ENCODE peak calls at places on chromosomes 7 and 10, in seven cellular contexts. D is HCT116, G is GM23248, R is hepatocyte, M is GM23338, X is neural progenitor cell, J is MM.1S. Y is an unnamed sample.

GRCh38 chr7:1910081-1910685 is 240.1 kb downstream of the ELFN1 start:
- DNase-seq in D (no peak), G (no peak), X (no peak), R (no peak), J (no peak), M (no peak), Y (no peak)

GRCh38 chr10:137031-137430 is 1.8 kb downstream of the ZMYND11 start:
- DNase-seq in M (peak), D (peak), G (peak), X (peak), R (peak), J (peak), Y (peak)

GRCh38 chr10:78742730-78743615 is 325.8 kb upstream of the ZMIZ1 start:
- DNase-seq in D (no peak), M (no peak), R (no peak), X (no peak), G (no peak), J (no peak), Y (no peak)

GRCh38 chr10:119197921-119198320 is 9.4 kb upstream of the GRK5 start:
- DNase-seq in J (no peak), R (no peak), D (no peak), M (no peak), G (peak), X (no peak), Y (peak)

GRCh38 chr10:34137955-34138354 is 677.1 kb downstream of the PARD3 start:
- DNase-seq in R (no peak), D (no peak), X (no peak), J (no peak), G (no peak), M (no peak), Y (peak)

GRCh38 chr7:68166525-68166924 is 1169.9 kb downstream of the TYW1 start:
- DNase-seq in J (no peak), M (no peak), G (no peak), X (no peak), R (no peak), D (no peak), Y (no peak)

GRCh38 chr10:70232155-70232858 is 922 bp downstream of the PPA1 start:
- DNase-seq in X (peak), J (peak), G (peak), D (no peak), M (peak), R (peak), Y (peak)

GRCh38 chr7:20474244-20474643 is 141.2 kb upstream of the ABCB5 start:
- DNase-seq in X (no peak), R (no peak), D (no peak), J (no peak), G (no peak), M (no peak), Y (no peak)

GRCh38 chr7:28018020-28018419 is 162.6 kb downstream of the JAZF1 start:
- DNase-seq in R (no peak), J (no peak), X (no peak), D (no peak), M (no peak), G (no peak), Y (no peak)

GRCh38 chr7:157016352-157017041 is 6.0 kb upstream of the MNX1 start:
- DNase-seq in X (peak), R (no peak), D (no peak), J (peak), G (no peak), M (peak), Y (no peak)
- TF ChIP-seq EZH2 in X (no peak), R (no peak), D (no peak), J (no peak), G (peak), M (peak), Y (no peak)

GRCh38 chr7:31335889-31336201 is 4.7 kb downstream of the NEUROD6 start:
- DNase-seq in G (no peak), R (no peak), X (no peak), J (no peak), D (no peak), M (peak), Y (no peak)
- H2AFZ ChIP-seq in G (no peak), R (peak), X (peak), J (no peak), D (no peak), M (peak), Y (no peak)

GRCh38 chr7:23136216-23136615 is 30.6 kb downstream of the KLHL7 start:
- DNase-seq in D (no peak), X (no peak), G (no peak), R (no peak), M (no peak), J (no peak), Y (no peak)

GRCh38 chr7:23133797-23134196 is 28.2 kb downstream of the KLHL7 start:
- DNase-seq in J (no peak), R (no peak), M (no peak), X (no peak), G (no peak), D (no peak), Y (no peak)

DNA sequence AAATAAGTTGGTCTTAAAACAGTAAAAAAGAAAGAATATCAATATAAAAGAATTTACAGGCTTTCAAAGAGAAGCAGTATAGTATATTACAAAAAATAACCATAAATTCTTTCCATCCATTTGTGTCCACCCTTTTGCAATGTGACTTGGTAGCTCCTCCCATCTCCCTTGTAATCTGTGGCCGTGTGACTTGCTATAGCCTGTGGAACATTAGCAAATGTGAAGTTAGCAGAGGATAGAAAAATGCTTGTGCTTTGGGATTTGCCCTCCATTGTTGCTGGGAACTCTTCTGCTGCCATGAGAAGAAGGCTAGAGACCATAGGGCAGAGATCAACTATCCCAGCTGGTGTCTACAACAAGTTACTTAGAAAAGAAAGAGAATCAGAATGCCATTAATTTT is 30.2 kb downstream of the KLHL7 start:
- DNase-seq in J (no peak), G (no peak), X (no peak), M (no peak), R (no peak), D (no peak), Y (no peak)
- TF ChIP-seq EZH2phosphoT487 in J (no peak), G (no peak), X (no peak), M (no peak), R (no peak), D (no peak), Y (no peak)

DNA sequence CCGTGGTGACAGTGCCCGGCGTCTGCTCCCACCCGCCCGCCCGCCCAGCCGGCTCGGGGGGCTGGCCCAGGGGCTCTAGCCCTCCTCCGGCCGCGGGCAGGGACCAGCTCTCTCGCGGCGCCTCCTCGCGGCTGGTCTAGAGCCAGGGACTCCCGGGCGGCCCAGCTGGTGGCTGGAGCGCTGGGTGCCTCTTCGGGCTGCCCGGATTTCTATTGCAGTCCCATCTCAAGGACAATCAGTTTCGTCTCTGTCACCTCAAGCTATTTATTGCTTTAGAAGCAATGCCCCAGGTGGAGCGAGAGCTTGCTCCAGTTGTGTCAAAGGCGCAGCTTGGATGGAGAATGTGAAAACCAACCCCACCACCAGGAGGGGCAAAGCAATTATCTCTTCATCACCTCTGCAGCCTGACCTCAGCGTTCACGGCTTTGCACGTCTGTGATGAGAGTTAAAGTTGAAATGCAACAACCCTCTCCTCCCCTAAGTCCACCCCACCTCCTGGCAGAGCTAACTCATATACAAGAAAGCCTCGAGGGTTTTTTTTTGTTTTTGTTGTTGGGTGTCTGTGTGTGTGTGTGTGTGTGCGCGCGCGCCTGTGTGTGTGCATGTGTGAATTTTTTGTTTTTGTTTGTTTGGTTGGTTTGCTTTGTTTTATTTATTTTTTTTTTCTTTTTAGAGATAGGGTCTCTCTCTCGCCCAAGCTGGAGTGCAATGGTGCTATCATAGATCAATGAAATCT is at the start of gene ITGA8:
- DNase-seq in R (peak), X (peak), D (no peak), M (peak), J (peak), G (peak), Y (no peak)
- TF ChIP-seq EZH2 in R (peak), X (no peak), D (no peak), M (no peak), J (no peak), G (no peak), Y (no peak)

Y was measured in PC-3.